ENCODE peak calls at places on chromosomes 13 and 19, in four cellular contexts. Q, E, G and U are unnamed samples.

GRCh38 chr19:54606891-54607781 is 13.7 kb downstream of the LILRA1 start:
- DNase-seq in E (no peak), G (no peak), Q (no peak), U (peak)

GRCh38 chr13:73146705-73147104 is 87.9 kb downstream of the KLF5 start:
- DNase-seq in Q (peak), E (no peak), G (no peak), U (no peak)

GRCh38 chr13:93450226-93450625 is 223.6 kb downstream of the GPC6 start:
- DNase-seq in Q (no peak), E (no peak), G (no peak), U (no peak)

GRCh38 chr19:6611441-6611852 is 20.5 kb upstream of the CD70 start:
- DNase-seq in E (no peak), Q (no peak), G (no peak), U (no peak)

GRCh38 chr19:1811472-1811894 is 593 bp downstream of the ATP8B3 start:
- DNase-seq in G (peak), Q (no peak), E (peak), U (no peak)

GRCh38 chr19:10191347-10191746 is 3.4 kb downstream of the DNMT1 start:
- DNase-seq in G (peak), E (no peak), Q (no peak), U (no peak)

GRCh38 chr13:74097116-74097515 is 37.1 kb downstream of the KLF12 start:
- DNase-seq in Q (no peak), E (no peak), G (no peak), U (no peak)

GRCh38 chr13:49098198-49098597 is 121.9 kb upstream of the MLNR start:
- DNase-seq in Q (no peak), E (peak), G (no peak), U (no peak)

GRCh38 chr13:98462946-98463345 is 114.0 kb downstream of the STK24 start:
- DNase-seq in Q (no peak), E (no peak), G (no peak), U (no peak)

GRCh38 chr13:77563110-77563509 is 27.6 kb downstream of the SCEL start:
- DNase-seq in E (no peak), Q (no peak), G (peak), U (no peak)

GRCh38 chr19:33902395-33902794 is 105.7 kb downstream of the KCTD15 start:
- DNase-seq in E (no peak), Q (no peak), G (no peak), U (no peak)

GRCh38 chr13:97116754-97117153 is 105.4 kb upstream of the MBNL2 start:
- DNase-seq in E (no peak), Q (no peak), G (no peak), U (no peak)

GRCh38 chr13:18951412-18951811 is 230.2 kb downstream of the TUBA3C start:
- DNase-seq in E (no peak), Q (no peak), G (no peak), U (no peak)

GRCh38 chr19:2715470-2716274 is 5.5 kb downstream of the DIRAS1 start:
- DNase-seq in G (no peak), E (no peak), Q (no peak), U (no peak)

GRCh38 chr19:19470579-19470978 is 44.8 kb downstream of the TSSK6 start:
- DNase-seq in Q (no peak), G (no peak), E (no peak), U (no peak)

GRCh38 chr19:46000497-46001246 is 5.4 kb downstream of the CCDC61 start:
- DNase-seq in G (no peak), E (peak), Q (peak), U (no peak)

GRCh38 chr13:94331281-94331680 is 148.2 kb downstream of the DCT start:
- DNase-seq in Q (no peak), G (no peak), E (no peak), U (no peak)

GRCh38 chr13:27288397-27288796 is 17.8 kb downstream of the RASL11A start:
- DNase-seq in G (no peak), E (no peak), Q (no peak), U (no peak)

GRCh38 chr13:86572115-86572514 is 772.9 kb upstream of the SLITRK6 start:
- DNase-seq in E (no peak), Q (no peak), G (no peak), U (no peak)

GRCh38 chr13:36789061-36789460 is 30.0 kb upstream of the RFXAP start:
- DNase-seq in E (peak), Q (no peak), G (no peak), U (no peak)

GRCh38 chr19:11617207-11618062 is 20.2 kb downstream of the ZNF627 start:
- DNase-seq in Q (no peak), G (no peak), E (no peak), U (no peak)

GRCh38 chr13:46751811-46752635 is 44.9 kb downstream of the ESD start:
- DNase-seq in Q (no peak), E (no peak), G (no peak), U (peak)

GRCh38 chr19:4279530-4280422 is 710 bp downstream of the SHD start:
- DNase-seq in E (no peak), Q (peak), G (no peak), U (no peak)

GRCh38 chr13:98927954-98928927 is 49.6 kb downstream of the DOCK9 start:
- DNase-seq in Q (no peak), G (peak), E (peak), U (no peak)

GRCh38 chr19:2097330-2098327 is 914 bp downstream of the IZUMO4 start:
- DNase-seq in Q (peak), E (peak), G (no peak), U (no peak)

GRCh38 chr19:33273881-33274662 is 28.3 kb downstream of the CEBPA start:
- DNase-seq in Q (no peak), G (peak), E (peak), U (no peak)

GRCh38 chr19:27844261-27844660 is 1368.7 kb downstream of the UQCRFS1 start:
- DNase-seq in G (no peak), E (no peak), Q (no peak), U (no peak)

GRCh38 chr13:53848546-53848945 is 819.9 kb downstream of the OLFM4 start:
- DNase-seq in E (no peak), G (no peak), Q (no peak), U (no peak)

GRCh38 chr19:17557461-17557860 is 2.0 kb downstream of the COLGALT1 start:
- DNase-seq in Q (no peak), G (no peak), E (no peak), U (no peak)

GRCh38 chr13:114107686-114108081 is 24.7 kb downstream of the RASA3 start:
- DNase-seq in G (no peak), E (no peak), Q (no peak), U (no peak)

GRCh38 chr19:1285737-1286360 is at the start of gene EFNA2:
- DNase-seq in G (no peak), E (peak), Q (no peak), U (no peak)

GRCh38 chr13:33445476-33445875 is 159.9 kb upstream of the STARD13 start:
- DNase-seq in G (no peak), E (no peak), Q (no peak), U (no peak)

GRCh38 chr13:45143346-45143751 is 23.0 kb downstream of the GTF2F2 start:
- DNase-seq in Q (no peak), G (no peak), E (no peak), U (no peak)

GRCh38 chr13:100019780-100020356 is 38.3 kb downstream of the ZIC2 start:
- DNase-seq in G (peak), Q (peak), E (no peak), U (no peak)

GRCh38 chr13:20401958-20402856 is 123.5 kb downstream of the CRYL1 start:
- DNase-seq in G (no peak), Q (no peak), E (no peak), U (no peak)

GRCh38 chr19:7670150-7670784 is 1.4 kb downstream of the RETN start:
- DNase-seq in G (no peak), Q (peak), E (no peak), U (no peak)
- TF ChIP-seq CBX5 in G (no peak), Q (no peak), E (no peak), U (no peak)

GRCh38 chr13:31996611-31997010 is 35.0 kb upstream of the FRY start:
- DNase-seq in E (no peak), Q (no peak), G (no peak), U (no peak)
- TF ChIP-seq CTCF in E (no peak), Q (no peak), G (peak), U (no peak)

DNA sequence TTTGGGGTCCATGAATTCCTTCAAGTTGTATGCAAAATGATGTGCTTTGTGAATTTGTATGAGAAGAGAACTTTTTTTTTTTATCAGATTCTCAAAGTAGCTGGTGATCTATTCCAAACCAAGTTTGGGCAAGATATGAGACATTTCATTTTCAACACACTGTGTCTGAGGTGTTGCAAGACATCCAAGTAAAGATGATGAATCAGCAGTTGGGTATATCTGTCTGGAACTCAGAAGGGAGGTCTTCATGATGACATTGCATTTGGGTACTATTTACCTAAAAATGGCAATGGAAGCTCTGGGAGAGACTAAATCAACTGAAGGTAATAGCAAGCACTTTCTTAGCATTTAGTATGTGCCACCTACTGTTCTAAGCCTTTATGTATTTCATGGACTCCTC is 2.8 kb downstream of the FAM124A start:
- DNase-seq in Q (no peak), E (no peak), G (no peak), U (no peak)
- TF ChIP-seq CBX5 in Q (no peak), E (no peak), G (no peak), U (no peak)

DNA sequence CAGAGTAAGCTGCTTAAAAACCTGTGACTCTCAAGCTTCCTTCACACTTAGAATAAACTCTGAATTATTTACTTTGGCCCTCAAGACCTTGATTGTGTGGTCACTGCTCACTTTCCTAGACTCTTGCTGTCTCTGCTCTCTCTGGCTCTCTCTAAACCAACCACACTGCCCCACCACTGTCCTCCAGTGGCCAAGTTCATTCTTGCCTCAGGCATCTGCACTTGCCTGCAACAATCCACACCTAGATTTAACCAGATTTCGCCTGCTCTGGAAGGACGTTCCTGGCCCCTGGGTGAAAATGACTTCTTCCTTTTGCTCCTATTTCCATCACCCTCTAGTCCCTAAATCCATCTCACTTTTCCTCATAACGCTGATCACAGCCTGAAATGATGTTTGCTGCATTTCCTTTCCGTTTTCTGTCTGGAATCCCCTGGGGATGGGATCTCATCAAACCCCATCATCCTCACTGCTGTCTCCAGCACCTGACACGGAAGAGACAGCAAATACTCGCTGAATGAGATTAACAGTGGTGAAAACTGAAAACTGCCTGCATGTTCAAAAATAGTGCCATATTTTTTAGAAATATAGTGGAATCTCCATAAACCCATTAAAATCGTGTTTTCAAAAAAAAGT is 232.6 kb downstream of the UQCRFS1 start:
- DNase-seq in E (no peak), Q (no peak), G (no peak), U (no peak)
- TF ChIP-seq CTCF in E (no peak), Q (peak), G (no peak), U (no peak)

GRCh38 chr13:105773887-105774538 is 761.4 kb downstream of the EFNB2 start:
- DNase-seq in Q (no peak), E (no peak), G (peak), U (no peak)
- TF ChIP-seq CBX5 in Q (no peak), E (no peak), G (no peak), U (no peak)

DNA sequence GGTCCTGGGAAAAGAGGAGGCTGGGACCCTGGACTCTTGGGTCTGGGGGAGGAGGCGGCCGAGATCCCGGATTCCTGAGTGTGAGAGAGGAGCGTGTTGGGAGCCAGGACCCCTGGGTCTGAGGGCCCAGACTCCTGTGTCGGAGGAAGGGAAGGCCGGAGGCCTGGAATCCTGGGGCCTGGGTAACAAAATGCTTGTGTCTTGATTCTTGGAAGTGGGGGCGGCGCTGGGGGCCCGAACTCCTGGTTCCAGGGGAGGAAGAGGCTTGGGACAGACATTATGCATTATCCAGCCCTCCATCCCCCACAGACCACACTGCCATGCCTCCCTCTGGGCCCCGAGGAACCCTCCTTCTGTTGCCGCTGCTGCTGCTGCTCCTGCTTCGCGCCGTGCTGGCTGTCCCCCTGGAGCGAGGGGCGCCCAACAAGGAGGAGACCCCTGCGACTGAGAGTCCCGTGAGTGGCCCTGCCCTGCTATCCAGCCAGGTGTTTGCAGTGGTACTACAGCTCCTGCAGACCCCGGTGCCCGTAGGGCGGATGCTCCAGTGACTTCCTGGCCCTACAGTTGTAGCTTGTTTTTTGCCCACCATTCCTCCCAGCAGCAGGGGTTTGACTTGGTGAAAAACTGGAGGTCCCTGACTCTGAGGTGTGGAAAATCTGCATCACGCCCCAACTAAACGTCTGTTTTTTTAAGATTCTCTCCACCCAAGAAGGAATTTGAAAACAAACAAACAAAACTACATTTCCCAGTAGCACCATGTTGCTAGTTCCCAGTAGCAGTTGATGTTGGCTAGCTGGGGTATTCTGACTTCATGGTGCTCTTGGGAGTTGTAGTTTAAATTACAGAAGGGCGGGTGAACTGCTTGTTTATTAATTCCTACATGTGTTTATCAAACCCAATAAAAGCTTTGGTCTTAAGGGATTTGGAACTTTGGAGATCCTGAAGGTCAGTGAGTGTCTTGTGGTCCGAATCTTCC is 653 bp downstream of the NUCB1 start:
- DNase-seq in Q (no peak), E (peak), G (peak), U (no peak)
- TF ChIP-seq CTCF in Q (no peak), E (no peak), G (no peak), U (no peak)

GRCh38 chr19:40089462-40089861 is 1.3 kb downstream of the ZNF780A start:
- DNase-seq in Q (no peak), E (peak), G (no peak), U (no peak)
- TF ChIP-seq CBX5 in Q (no peak), E (no peak), G (no peak), U (no peak)